ENCODE peak calls at places on chromosomes 2 and 18, in five cellular contexts. B, Q, Y, F and L are unnamed samples.

GRCh38 chr18:74113711-74114110 is 33.9 kb downstream of the FBXO15 start:
- DNase-seq in Q (no peak), F (no peak), Y (no peak), B (no peak), L (no peak)

GRCh38 chr2:83567551-83567950 is 891.5 kb downstream of the SUCLG1 start:
- DNase-seq in B (no peak), Q (no peak), Y (no peak), F (no peak), L (no peak)

GRCh38 chr2:61549546-61549945 is 11.4 kb upstream of the XPO1 start:
- DNase-seq in B (no peak), Q (no peak), F (no peak), Y (no peak), L (no peak)

GRCh38 chr2:219704878-219705277 is 77.4 kb downstream of the SLC4A3 start:
- DNase-seq in Q (no peak), B (no peak), Y (no peak), F (no peak), L (no peak)

GRCh38 chr18:48193521-48194251 is 215.5 kb downstream of the ZBTB7C start:
- DNase-seq in B (no peak), Y (no peak), Q (no peak), F (peak; percentile 3), L (no peak)

GRCh38 chr2:80288576-80288975 is 16.0 kb downstream of the LRRTM1 start:
- DNase-seq in F (peak; percentile 61), Y (no peak), Q (no peak), B (no peak), L (no peak)

GRCh38 chr18:57801379-57802165 is 1.5 kb downstream of the ATP8B1 start:
- DNase-seq in F (no peak), Q (no peak), B (peak; percentile 76), Y (no peak), L (peak; percentile 44)

GRCh38 chr2:227759411-227760113 is 13.9 kb downstream of the SCYGR8 start:
- DNase-seq in Y (no peak), B (peak; percentile 44), F (no peak), Q (no peak), L (no peak)

GRCh38 chr2:9160732-9161131 is 45.9 kb upstream of the ASAP2 start:
- DNase-seq in Q (no peak), B (no peak), F (no peak), Y (no peak), L (no peak)

GRCh38 chr2:220134756-220135534 is 507.5 kb downstream of the SLC4A3 start:
- DNase-seq in F (no peak), Y (no peak), B (no peak), Q (no peak), L (no peak)

GRCh38 chr2:127511090-127511489 is 15.2 kb downstream of the IWS1 start:
- DNase-seq in Y (no peak), Q (no peak), B (no peak), F (no peak), L (no peak)

GRCh38 chr2:18476484-18476883 is 84.0 kb downstream of the RDH14 start:
- DNase-seq in Q (no peak), Y (no peak), B (no peak), F (no peak), L (no peak)

GRCh38 chr18:77608807-77609206 is 359.2 kb downstream of the GALR1 start:
- DNase-seq in Q (no peak), Y (no peak), B (no peak), F (no peak), L (no peak)

GRCh38 chr2:36812196-36812595 is 115.7 kb downstream of the VIT start:
- DNase-seq in Y (no peak), F (no peak), B (no peak), Q (no peak), L (no peak)

GRCh38 chr2:3222636-3223035 is 155.0 kb downstream of the EIPR1 start:
- DNase-seq in Y (no peak), Q (no peak), F (no peak), B (no peak), L (no peak)

GRCh38 chr2:229852565-229852964 is 69.2 kb downstream of the TRIP12 start:
- DNase-seq in B (no peak), F (no peak), Y (peak; percentile 24), Q (no peak), L (peak; percentile 60)

GRCh38 chr2:237164474-237165047 is 78.9 kb downstream of the COPS8 start:
- DNase-seq in Q (no peak), B (no peak), F (no peak), Y (no peak), L (peak; percentile 98)

GRCh38 chr2:196256585-196256984 is 85.2 kb upstream of the STK17B start:
- DNase-seq in Q (no peak), B (no peak), Y (no peak), F (no peak), L (no peak)

GRCh38 chr2:240478346-240479110 is 43.1 kb downstream of the GPC1 start:
- DNase-seq in Y (no peak), F (no peak), B (no peak), Q (no peak), L (no peak)

GRCh38 chr18:3248670-3249359 is 1.2 kb downstream of the MYL12A start:
- DNase-seq in B (no peak), Q (no peak), Y (no peak), F (no peak), L (peak; percentile 65)

GRCh38 chr2:1868683-1869141 is 124.4 kb upstream of the PXDN start:
- DNase-seq in Q (no peak), Y (no peak), F (no peak), B (no peak), L (no peak)